ENCODE peak calls at places on chromosomes 16 and 17, in seven cellular contexts. Q is stimulated activated naive B cell treated with anti-CD40 and anti-IgM and Interleukin-4, amounts not matched to agents 10 μg/mL and 1 μg/mL and 100 μg/mL, for 72 hours; C is HTR-8/SVneo; M is smooth muscle cell of the brain vasculature; H is stomach; Y is hepatic stellate cell; N is LoVo. K is an unnamed sample.

GRCh38 chr17:15510361-15510760 is 42.9 kb upstream of the CDRT4 start:
- DNase-seq in Q (no peak), C (peak), M (no peak), H (no peak), Y (peak), N (peak), K (no peak)

GRCh38 chr17:78826426-78826825 is 14.2 kb downstream of the USP36 start:
- DNase-seq in Q (no peak), C (no peak), M (no peak), H (no peak), Y (no peak), N (no peak), K (no peak)

GRCh38 chr16:28873543-28874201 is 4.6 kb upstream of the ATP2A1 start:
- DNase-seq in Q (peak), C (no peak), M (no peak), H (no peak), Y (peak), N (no peak), K (no peak)

GRCh38 chr17:63349478-63350000 is 96.6 kb downstream of the CYB561 start:
- DNase-seq in Q (no peak), C (no peak), M (no peak), H (no peak), Y (peak), N (no peak), K (no peak)

GRCh38 chr17:76531501-76532038 is 5.9 kb downstream of the CYGB start:
- DNase-seq in Q (no peak), C (no peak), M (no peak), H (no peak), Y (no peak), N (no peak), K (no peak)

GRCh38 chr16:15509051-15509592 is 74.7 kb downstream of the BMERB1 start:
- DNase-seq in Q (no peak), C (no peak), M (no peak), H (no peak), Y (no peak), N (no peak), K (no peak)

GRCh38 chr17:30091166-30091670 is 25.4 kb upstream of the NSRP1 start:
- DNase-seq in Q (no peak), C (no peak), M (no peak), H (no peak), Y (no peak), N (no peak), K (no peak)

GRCh38 chr16:72198021-72198420 is 26.1 kb upstream of the PMFBP1 start:
- DNase-seq in Q (no peak), C (no peak), M (peak), H (no peak), Y (peak), N (no peak), K (no peak)

GRCh38 chr17:17537311-17538099 is 41.3 kb upstream of the RASD1 start:
- DNase-seq in Q (no peak), C (no peak), M (no peak), H (no peak), Y (no peak), N (no peak), K (no peak)

GRCh38 chr17:39244016-39244599 is 18.4 kb upstream of the STAC2 start:
- DNase-seq in Q (peak), C (no peak), M (no peak), H (no peak), Y (no peak), N (no peak), K (no peak)

GRCh38 chr16:49602201-49603041 is 228.8 kb downstream of the C16orf78 start:
- DNase-seq in Q (no peak), C (no peak), M (no peak), H (peak), Y (no peak), N (no peak), K (no peak)

GRCh38 chr17:8056232-8056975 is 17.5 kb downstream of the ALOX15B start:
- DNase-seq in Q (peak), C (no peak), M (no peak), H (peak), Y (peak), N (no peak), K (peak)

GRCh38 chr16:19393226-19394074 is 24.2 kb upstream of the TMC5 start:
- DNase-seq in Q (no peak), C (no peak), M (no peak), H (peak), Y (no peak), N (peak), K (peak)

GRCh38 chr16:397736-398332 is 835 bp downstream of the NME4 start:
- DNase-seq in Q (no peak), C (no peak), M (no peak), H (peak), Y (peak), N (no peak), K (peak)

GRCh38 chr17:48841395-48841831 is 10.6 kb downstream of the CALCOCO2 start:
- DNase-seq in Q (peak), C (peak), M (peak), H (no peak), Y (peak), N (no peak), K (peak)

GRCh38 chr17:77129568-77130301 is 11.0 kb upstream of the SEC14L1 start:
- DNase-seq in Q (no peak), C (no peak), M (peak), H (no peak), Y (no peak), N (no peak), K (no peak)

GRCh38 chr16:51508813-51509212 is 357.7 kb upstream of the SALL1 start:
- DNase-seq in Q (no peak), C (no peak), M (no peak), H (no peak), Y (no peak), N (no peak), K (no peak)

GRCh38 chr17:45234641-45235040 is 13.0 kb downstream of the FMNL1 start:
- DNase-seq in Q (no peak), C (peak), M (no peak), H (no peak), Y (no peak), N (no peak), K (no peak)

GRCh38 chr16:70753694-70754325 is 47.1 kb downstream of the VAC14 start:
- DNase-seq in Q (no peak), C (no peak), M (no peak), H (no peak), Y (no peak), N (no peak), K (no peak)

GRCh38 chr17:81315170-81315884 is 20.2 kb upstream of the SLC38A10 start:
- DNase-seq in Q (no peak), C (no peak), M (no peak), H (no peak), Y (no peak), N (no peak), K (no peak)

GRCh38 chr17:2610195-2610594 is 16.7 kb downstream of the PAFAH1B1 start:
- DNase-seq in Q (no peak), C (no peak), M (no peak), H (no peak), Y (no peak), N (no peak), K (no peak)

GRCh38 chr16:3608069-3608468 is 3.3 kb downstream of the SLX4 start:
- DNase-seq in Q (no peak), C (no peak), M (no peak), H (no peak), Y (no peak), N (no peak), K (no peak)